ENCODE peak calls at places on chromosomes 4 and X, in eight cellular contexts. Z is PC-3; O is sciatic nerve; W is lower lobe of right lung; K is activated CD8-positive, alpha-beta T cell treated with anti-CD3 and anti-CD28 coated beads, Interleukin-2, amount 10 ng/mL, durations not matched to agents 7 days and 5 days; Y is stimulated activated naive CD8-positive, alpha-beta T cell treated with anti-CD3 and anti-CD28 coated beads, Interleukin-15, amount 100 ng/mL, for 72 hours; G is lung; V is activated CD8-positive, alpha-beta memory T cell treated with anti-CD3 and anti-CD28 coated beads, Interleukin-2, amount 10 ng/mL, durations not matched to agents 7 days and 5 days. X is an unnamed sample.

GRCh38 chrX:129769467-129770154 is 10.1 kb upstream of the SASH3 start:
- ATAC-seq in V (peak; percentile 83), K (peak; percentile 81), O (no peak), Y (peak; percentile 87), G (no peak), Z (no peak), W (peak; percentile 35), X (peak; percentile 81)

GRCh38 chrX:132209527-132209926 is 9.7 kb downstream of the RAP2C start:
- ATAC-seq in O (no peak), Y (no peak), V (no peak), Z (no peak), W (no peak), K (no peak), G (no peak), X (no peak)

GRCh38 chr4:86878640-86879039 is 13.6 kb downstream of the C4orf36 start:
- ATAC-seq in V (no peak), Y (no peak), G (no peak), W (no peak), K (no peak), O (no peak), Z (no peak), X (no peak)

GRCh38 chr4:9703391-9703790 is 78.0 kb upstream of the DRD5 start:
- ATAC-seq in Z (no peak), V (peak; percentile 51), W (no peak), K (no peak), Y (no peak), G (no peak), O (no peak), X (no peak)

GRCh38 chr4:178577933-178578332 is 1135.7 kb upstream of the AGA start:
- ATAC-seq in O (no peak), W (no peak), V (no peak), Z (no peak), G (no peak), Y (no peak), K (no peak), X (no peak)

GRCh38 chrX:134761788-134762187 is 103.5 kb upstream of the PLAC1 start:
- ATAC-seq in W (peak; percentile 67), O (no peak), Y (no peak), K (peak; percentile 42), V (peak; percentile 42), G (no peak), Z (peak; percentile 48), X (no peak)

GRCh38 chrX:103530540-103530939 is 11.3 kb upstream of the RAB40A start:
- ATAC-seq in Y (no peak), G (no peak), O (no peak), K (no peak), W (no peak), Z (no peak), V (no peak), X (no peak)

GRCh38 chr4:77714514-77714913 is 104.7 kb downstream of the CNOT6L start:
- ATAC-seq in O (no peak), K (no peak), Z (no peak), W (no peak), V (no peak), Y (no peak), G (no peak), X (no peak)

GRCh38 chr4:26459054-26459755 is 31.1 kb downstream of the CCKAR start:
- ATAC-seq in K (peak; percentile 55), W (peak; percentile 77), V (peak; percentile 51), G (peak; percentile 30), O (no peak), Z (peak; percentile 67), Y (peak; percentile 70), X (no peak)

GRCh38 chr4:24032371-24032989 is 142.6 kb upstream of the PPARGC1A start:
- ATAC-seq in Z (no peak), O (no peak), Y (no peak), W (peak; percentile 65), G (no peak), K (no peak), V (no peak), X (no peak)

GRCh38 chr4:2672700-2673099 is 83.4 kb downstream of the TNIP2 start:
- ATAC-seq in W (no peak), O (no peak), K (no peak), V (no peak), Y (no peak), Z (no peak), G (no peak), X (no peak)

GRCh38 chr4:99323761-99324160 is 2.6 kb upstream of the ADH1B start:
- ATAC-seq in G (no peak), O (peak; percentile 89), Z (no peak), Y (no peak), V (no peak), W (peak; percentile 80), K (no peak), X (no peak)

GRCh38 chrX:2608638-2609430 is 82.3 kb upstream of the CD99 start:
- ATAC-seq in Z (peak; percentile 91), O (peak; percentile 97), W (peak; percentile 99), Y (peak; percentile 95), G (peak; percentile 99), V (peak; percentile 97), K (peak; percentile 96), X (peak; percentile 98)

GRCh38 chr4:39051454-39051853 is 10.6 kb upstream of the KLHL5 start:
- ATAC-seq in G (no peak), K (no peak), O (no peak), W (no peak), Z (no peak), V (no peak), Y (no peak), X (no peak)

GRCh38 chr4:28449080-28449479 is 1588.4 kb downstream of the STIM2 start:
- ATAC-seq in W (no peak), Z (no peak), G (no peak), Y (no peak), K (no peak), V (no peak), O (no peak), X (no peak)

GRCh38 chr4:143344011-143344410 is 7.3 kb downstream of the GAB1 start:
- ATAC-seq in K (no peak), W (no peak), Y (no peak), O (peak; percentile 72), G (no peak), Z (no peak), V (no peak), X (no peak)

GRCh38 chr4:182880387-182881356 is 36.5 kb downstream of the DCTD start:
- ATAC-seq in Y (no peak), G (no peak), O (peak; percentile 67), K (no peak), V (no peak), W (no peak), Z (peak; percentile 85), X (no peak)

GRCh38 chrX:44974462-44974861 is 101.5 kb downstream of the KDM6A start:
- ATAC-seq in O (no peak), K (no peak), V (no peak), G (no peak), Y (no peak), Z (peak; percentile 97), W (peak; percentile 39), X (no peak)

GRCh38 chr4:140150636-140150885 is 3.4 kb downstream of the MAML3 start:
- ATAC-seq in Z (no peak), W (no peak), Y (no peak), V (no peak), K (no peak), O (no peak), G (peak; percentile 32), X (no peak)

GRCh38 chr4:140344111-140344510 is 29.3 kb upstream of the SCOC start:
- ATAC-seq in K (no peak), W (peak; percentile 42), O (peak; percentile 45), Y (no peak), Z (no peak), G (peak; percentile 49), V (no peak), X (no peak)

GRCh38 chr4:151743128-151743854 is 17.5 kb downstream of the GATB start:
- ATAC-seq in O (no peak), G (no peak), V (no peak), Y (no peak), K (no peak), Z (no peak), W (no peak), X (no peak)

GRCh38 chr4:1092983-1093361 is 20.4 kb downstream of the RNF212 start:
- ATAC-seq in V (no peak), K (no peak), Z (no peak), O (no peak), G (no peak), W (peak; percentile 51), Y (no peak), X (no peak)

GRCh38 chr4:38503689-38504395 is 160.2 kb upstream of the KLF3 start:
- ATAC-seq in G (no peak), W (no peak), V (no peak), O (no peak), K (no peak), Y (peak; percentile 67), Z (no peak), X (peak; percentile 95)

X was measured in stimulated activated memory B cell treated with anti-CD40 and anti-IgM and Interleukin-4, amounts not matched to agents 10 μg/mL and 1 μg/mL and 100 μg/mL, for 72 hours.